ENCODE peak calls at places on chromosomes 7 and 10, in nine cellular contexts. T is esophagus muscularis mucosa, A is suprapubic skin, H is stomach, E is breast epithelium, X is SK-N-MC, K is endothelial cell of umbilical vein, O is HCT116, G is K562. B is an unnamed sample.

GRCh38 chr10:93566435-93567276 is at the start of gene FFAR4:
- DNase-seq in H (peak), G (no peak), A (no peak), E (peak), T (no peak), K (no peak), X (no peak), O (no peak), B (peak)

GRCh38 chr10:77571490-77571889 is 66.1 kb downstream of the KCNMA1 start:
- DNase-seq in G (no peak), E (no peak), K (no peak), H (peak), O (no peak), T (no peak), X (no peak), A (no peak), B (no peak)

GRCh38 chr10:120308590-120308989 is 148.4 kb upstream of the PLPP4 start:
- DNase-seq in T (no peak), G (no peak), H (no peak), X (no peak), A (no peak), O (no peak), K (no peak), E (no peak), B (no peak)

GRCh38 chr10:44166441-44166840 is 218.5 kb downstream of the CXCL12 start:
- DNase-seq in X (no peak), G (no peak), K (no peak), A (no peak), E (no peak), H (no peak), T (no peak), O (no peak), B (no peak)

GRCh38 chr7:3346082-3346481 is 45.0 kb downstream of the SDK1 start:
- DNase-seq in A (no peak), T (no peak), H (no peak), E (no peak), O (no peak), X (no peak), G (no peak), K (no peak), B (no peak)

GRCh38 chr7:79352323-79352722 is 101.1 kb downstream of the MAGI2 start:
- DNase-seq in G (no peak), X (no peak), O (no peak), E (no peak), T (no peak), H (no peak), K (no peak), A (no peak), B (no peak)

GRCh38 chr10:88186335-88186734 is 322.9 kb downstream of the PTEN start:
- DNase-seq in K (no peak), E (no peak), H (no peak), G (no peak), O (no peak), T (no peak), A (no peak), X (no peak), B (no peak)

GRCh38 chr10:110392860-110393732 is 88.4 kb upstream of the SMNDC1 start:
- DNase-seq in K (peak), X (no peak), H (no peak), T (no peak), E (peak), G (no peak), A (no peak), O (no peak), B (peak)

GRCh38 chr7:146346096-146346495 is 229.5 kb downstream of the CNTNAP2 start:
- DNase-seq in G (no peak), A (no peak), H (no peak), K (no peak), E (no peak), T (no peak), O (no peak), X (no peak), B (no peak)

GRCh38 chr10:78890506-78890905 is 178.3 kb upstream of the ZMIZ1 start:
- DNase-seq in E (no peak), X (no peak), G (no peak), T (peak), K (no peak), O (no peak), H (no peak), A (peak), B (no peak)

GRCh38 chr10:77981281-77981680 is 48.0 kb downstream of the POLR3A start:
- DNase-seq in T (no peak), H (no peak), A (no peak), G (no peak), K (no peak), O (no peak), E (no peak), X (no peak), B (no peak)

GRCh38 chr7:94304878-94305277 is 89.8 kb upstream of the COL1A2 start:
- DNase-seq in A (no peak), X (no peak), T (no peak), O (no peak), H (no peak), K (no peak), E (no peak), G (no peak), B (no peak)

GRCh38 chr10:70508912-70509366 is 30.4 kb downstream of the PALD1 start:
- DNase-seq in H (peak), A (no peak), T (no peak), K (peak), X (no peak), G (peak), O (no peak), E (no peak), B (peak)

GRCh38 chr10:28431139-28431538 is 101.8 kb upstream of the WAC start:
- DNase-seq in K (no peak), E (no peak), G (no peak), T (no peak), O (no peak), A (no peak), X (no peak), H (no peak), B (no peak)

GRCh38 chr10:121576139-121576538 is 22.1 kb downstream of the FGFR2 start:
- DNase-seq in E (peak), G (no peak), H (no peak), A (no peak), K (no peak), T (no peak), O (no peak), X (no peak), B (no peak)

GRCh38 chr7:19754521-19755116 is 18.8 kb downstream of the TMEM196 start:
- DNase-seq in T (no peak), H (no peak), A (no peak), E (no peak), G (peak), X (peak), K (peak), O (peak), B (no peak)

GRCh38 chr10:3773465-3774017 is 11.5 kb downstream of the KLF6 start:
- DNase-seq in E (no peak), K (no peak), A (no peak), H (no peak), X (no peak), O (no peak), T (no peak), G (no peak), B (no peak)

GRCh38 chr10:33098966-33099663 is 141.1 kb upstream of the ITGB1 start:
- DNase-seq in T (no peak), G (no peak), O (no peak), E (no peak), H (no peak), X (no peak), A (no peak), K (no peak), B (no peak)

GRCh38 chr10:117431160-117431559 is 55.9 kb upstream of the PDZD8 start:
- DNase-seq in O (peak), T (no peak), K (no peak), X (no peak), G (no peak), A (no peak), H (no peak), E (no peak), B (no peak)

GRCh38 chr10:110414563-110415309 is 83.0 kb upstream of the DUSP5 start:
- DNase-seq in A (no peak), O (peak), T (no peak), X (no peak), G (no peak), K (no peak), H (peak), E (peak), B (peak)

GRCh38 chr7:66758964-66759628 is 18.6 kb downstream of the RABGEF1 start:
- DNase-seq in G (no peak), K (no peak), E (no peak), A (no peak), X (no peak), T (no peak), O (no peak), H (no peak), B (no peak)

GRCh38 chr10:75291800-75292199 is 56.0 kb upstream of the COMTD1 start:
- DNase-seq in G (no peak), O (no peak), T (no peak), K (no peak), E (no peak), H (no peak), X (no peak), A (no peak), B (no peak)

GRCh38 chr10:12826800-12827372 is 174.6 kb downstream of the CCDC3 start:
- DNase-seq in T (no peak), K (no peak), H (no peak), G (no peak), X (no peak), O (no peak), A (no peak), E (no peak), B (no peak)

GRCh38 chr7:140564643-140565042 is 76.0 kb downstream of the DENND2A start:
- DNase-seq in O (peak), K (no peak), E (no peak), T (no peak), X (no peak), G (no peak), A (no peak), H (no peak), B (no peak)

GRCh38 chr7:99393363-99394187 is 14.8 kb downstream of the PDAP1 start:
- DNase-seq in H (peak), G (peak), E (no peak), X (no peak), A (no peak), T (no peak), O (no peak), K (no peak), B (no peak)

GRCh38 chr7:22698762-22699161 is 28.2 kb upstream of the IL6 start:
- DNase-seq in G (no peak), H (no peak), A (no peak), X (no peak), E (no peak), K (no peak), O (no peak), T (no peak), B (no peak)

GRCh38 chr7:128004623-128005022 is 26.6 kb downstream of the LRRC4 start:
- DNase-seq in O (no peak), X (no peak), H (no peak), G (no peak), A (no peak), T (no peak), E (no peak), K (no peak), B (no peak)

GRCh38 chr7:138097064-138097741 is 20.9 kb downstream of the AKR1D1 start:
- DNase-seq in G (peak), E (no peak), O (peak), K (peak), A (no peak), H (peak), X (no peak), T (no peak), B (no peak)

GRCh38 chr10:94292448-94293118 is 70.2 kb downstream of the NOC3L start:
- DNase-seq in O (no peak), X (peak), A (no peak), G (no peak), T (no peak), H (peak), K (peak), E (peak), B (no peak)

GRCh38 chr10:98649170-98649569 is 202.4 kb upstream of the HPS1 start:
- DNase-seq in G (no peak), H (no peak), A (no peak), O (no peak), K (no peak), E (no peak), X (no peak), T (no peak), B (no peak)

GRCh38 chr10:110717830-110718595 is 73.9 kb downstream of the RBM20 start:
- DNase-seq in A (no peak), K (no peak), X (no peak), G (no peak), T (no peak), O (no peak), E (no peak), H (no peak), B (peak)

GRCh38 chr10:69901623-69902505 is 100.2 kb downstream of the COL13A1 start:
- DNase-seq in G (peak), O (peak), X (no peak), H (peak), T (no peak), A (no peak), K (peak), E (no peak), B (peak)

GRCh38 chr10:84826704-84827103 is 498.3 kb downstream of the CCSER2 start:
- DNase-seq in A (no peak), K (no peak), H (no peak), T (no peak), O (no peak), X (no peak), G (no peak), E (no peak), B (no peak)

GRCh38 chr10:119022846-119023552 is 6.5 kb upstream of the NANOS1 start:
- DNase-seq in T (peak), H (no peak), A (no peak), X (no peak), G (no peak), E (no peak), O (no peak), K (no peak), B (no peak)

GRCh38 chr10:111119637-111120036 is 42.8 kb downstream of the ADRA2A start:
- DNase-seq in X (no peak), A (no peak), E (no peak), O (no peak), G (no peak), T (peak), K (no peak), H (no peak), B (no peak)

GRCh38 chr10:122688293-122688989 is 11.2 kb downstream of the C10orf120 start:
- DNase-seq in X (no peak), T (no peak), G (no peak), K (peak), H (no peak), E (no peak), O (no peak), A (no peak), B (peak)

GRCh38 chr7:37256631-37257030 is 192.0 kb downstream of the ELMO1 start:
- DNase-seq in G (no peak), H (no peak), T (no peak), E (no peak), A (no peak), X (no peak), O (no peak), K (no peak), B (no peak)

GRCh38 chr7:103445228-103446020 is 583 bp downstream of the SLC26A5 start:
- DNase-seq in H (no peak), X (no peak), T (no peak), K (peak), A (no peak), O (no peak), E (no peak), G (no peak), B (peak)

GRCh38 chr7:1922071-1922869 is 252.2 kb downstream of the ELFN1 start:
- DNase-seq in G (no peak), H (no peak), O (no peak), T (no peak), K (no peak), X (no peak), E (no peak), A (no peak), B (peak)
- TF ChIP-seq POLR2AphosphoS5 in G (no peak), H (no peak), O (no peak), T (no peak), K (no peak), X (no peak), E (no peak), A (no peak), B (no peak)

GRCh38 chr10:91309711-91310110 is 89.2 kb downstream of the PCGF5 start:
- DNase-seq in H (no peak), G (no peak), A (no peak), X (no peak), E (no peak), T (no peak), K (no peak), O (no peak), B (no peak)
- TF ChIP-seq POLR2AphosphoS5 in H (no peak), G (no peak), A (no peak), X (no peak), E (no peak), T (no peak), K (no peak), O (no peak), B (no peak)

DNA sequence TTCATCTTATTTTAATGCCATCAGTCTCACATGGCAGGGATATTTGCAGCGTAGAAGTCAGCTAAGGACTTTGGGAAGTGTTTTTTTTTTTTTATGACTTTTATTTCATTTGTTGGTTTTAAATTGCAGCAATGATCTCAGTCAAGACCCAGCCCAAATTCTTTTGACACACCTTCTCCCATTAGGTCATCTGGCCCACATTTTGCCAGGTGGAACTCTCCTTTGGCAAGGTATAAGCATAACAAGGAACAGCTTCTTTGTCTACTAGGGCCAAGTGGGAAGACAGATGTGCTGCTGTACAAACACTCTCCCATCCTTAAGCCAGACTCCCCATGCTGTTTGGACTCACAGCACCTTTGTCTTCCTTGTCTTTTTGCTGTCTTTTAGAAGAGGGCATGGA is 41.8 kb downstream of the PLEKHA8 start:
- DNase-seq in K (no peak), G (no peak), X (no peak), H (no peak), A (no peak), O (no peak), T (no peak), E (no peak), B (no peak)
- TF ChIP-seq POLR2AphosphoS5 in K (no peak), G (no peak), X (no peak), H (no peak), A (no peak), O (no peak), T (no peak), E (no peak), B (no peak)

DNA sequence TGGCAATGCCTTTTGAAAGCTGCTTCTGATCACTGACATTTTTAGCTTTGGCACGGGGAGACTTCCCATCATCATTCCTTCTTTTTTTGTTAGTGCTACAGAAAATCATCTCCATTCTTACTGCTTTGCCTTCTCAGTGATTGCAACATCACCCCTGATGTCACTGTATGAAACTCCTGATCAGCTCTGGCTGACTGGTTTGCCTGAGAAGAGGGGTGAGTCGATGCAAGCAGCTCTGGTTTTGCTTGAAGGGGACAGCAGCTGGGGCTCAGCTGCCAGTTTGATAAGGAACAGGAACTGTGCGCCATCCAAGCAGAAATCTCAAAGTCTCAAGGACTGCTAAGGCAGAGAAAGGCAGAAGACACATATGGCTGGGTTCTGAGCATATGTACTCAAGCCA is 808.5 kb upstream of the CELF2 start:
- DNase-seq in H (no peak), T (no peak), X (no peak), E (no peak), O (no peak), G (no peak), K (no peak), A (no peak), B (no peak)
- TF ChIP-seq POLR2AphosphoS5 in H (no peak), T (peak), X (no peak), E (no peak), O (no peak), G (no peak), K (no peak), A (no peak), B (no peak)

GRCh38 chr10:45417746-45418145 is 43.7 kb downstream of the ALOX5 start:
- DNase-seq in X (no peak), G (peak), E (no peak), K (no peak), O (no peak), A (no peak), H (no peak), T (no peak), B (no peak)

GRCh38 chr10:45418417-45418858 is 44.4 kb downstream of the ALOX5 start:
- DNase-seq in A (no peak), H (no peak), X (no peak), K (no peak), T (no peak), G (no peak), O (no peak), E (no peak), B (no peak)

GRCh38 chr10:45420453-45421192 is 46.6 kb downstream of the ALOX5 start:
- DNase-seq in E (peak), T (no peak), K (peak), O (no peak), X (no peak), H (peak), G (peak), A (no peak), B (no peak)

GRCh38 chr10:45419673-45420020 is 45.6 kb downstream of the ALOX5 start:
- DNase-seq in K (no peak), G (peak), H (no peak), A (no peak), E (no peak), X (no peak), O (no peak), T (no peak), B (no peak)

GRCh38 chr10:45418859-45419672 is 45.0 kb downstream of the ALOX5 start:
- DNase-seq in E (peak), A (no peak), H (peak), O (no peak), T (no peak), G (peak), X (no peak), K (peak), B (peak)
- TF ChIP-seq POLR2AphosphoS5 in E (peak), A (no peak), H (no peak), O (no peak), T (no peak), G (no peak), X (no peak), K (no peak), B (peak)

DNA sequence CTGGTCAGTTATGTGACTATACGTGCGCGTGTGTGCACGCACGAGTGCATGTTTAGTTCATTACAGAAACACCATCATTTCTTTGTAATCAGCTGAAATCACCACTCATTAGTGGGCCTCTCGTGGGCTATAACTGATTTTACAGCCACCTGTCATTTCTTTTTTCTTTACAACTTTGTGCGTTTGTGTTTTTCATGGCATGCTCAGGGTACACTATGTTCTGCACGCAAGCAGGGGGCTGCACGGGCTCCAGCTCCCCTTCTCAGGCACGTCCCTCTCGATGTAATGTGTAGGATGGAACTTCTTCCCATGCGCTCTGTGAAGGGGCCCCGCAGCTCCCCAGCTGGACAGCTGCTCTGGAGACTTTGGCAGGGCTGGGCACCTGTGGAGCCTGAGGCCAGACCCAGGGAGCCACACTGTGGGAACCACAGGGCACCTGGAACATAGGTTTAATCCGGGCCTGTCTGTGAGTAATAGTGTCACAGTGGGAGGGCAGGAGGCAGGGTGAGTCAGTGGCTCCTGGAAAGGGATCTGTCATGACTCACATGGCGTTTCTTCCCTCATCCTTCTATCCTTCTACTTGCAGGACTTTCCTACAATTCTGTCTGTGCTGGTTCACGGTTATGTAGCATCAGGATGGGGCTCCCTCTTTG is 4.9 kb downstream of the GCK start:
- DNase-seq in T (no peak), O (peak), K (peak), G (peak), H (no peak), A (no peak), X (no peak), E (no peak), B (no peak)
- TF ChIP-seq POLR2AphosphoS5 in T (no peak), O (no peak), K (no peak), G (no peak), H (no peak), A (no peak), X (no peak), E (no peak), B (no peak)

DNA sequence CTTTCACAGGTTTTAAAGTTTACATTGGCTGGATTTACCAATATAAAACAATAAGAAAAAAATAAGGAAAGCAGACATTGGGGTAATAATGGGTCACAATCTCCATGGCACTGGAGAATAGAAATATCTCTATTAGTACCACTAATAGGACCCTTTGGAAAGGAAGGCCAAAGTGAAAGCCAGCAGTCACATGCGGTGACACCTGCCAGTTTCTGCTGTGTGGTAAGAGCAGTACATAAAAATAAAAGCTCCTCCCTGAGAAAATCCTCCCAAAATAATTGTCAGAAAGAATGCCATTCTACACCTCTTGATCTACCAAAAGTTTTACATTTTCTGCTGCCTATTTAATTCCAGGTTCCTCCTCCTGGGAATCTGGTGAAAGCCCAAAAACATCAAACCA is 30.4 kb upstream of the SLC13A1 start:
- DNase-seq in X (no peak), A (no peak), E (no peak), H (no peak), G (no peak), K (no peak), T (no peak), O (no peak), B (no peak)
- TF ChIP-seq POLR2AphosphoS5 in X (no peak), A (no peak), E (no peak), H (no peak), G (no peak), K (no peak), T (no peak), O (no peak), B (no peak)